ENCODE peak calls at places on chromosomes 6 and 20, in nine cellular contexts. Z is upper lobe of left lung, T is HepG2, K is neural progenitor cell, I is spleen, A is fibroblast of lung, M is hepatocyte, U is ascending aorta, S is ovary. L is an unnamed sample.

GRCh38 chr6:10355115-10355702 is 59.7 kb downstream of the TFAP2A start:
- DNase-seq in M (peak; percentile 20), K (no peak), I (no peak), S (no peak), Z (no peak), A (peak; percentile 6), U (no peak), T (no peak), L (no peak)

GRCh38 chr6:25709761-25710160 is 44.8 kb upstream of the SLC17A4 start:
- DNase-seq in U (no peak), M (no peak), S (no peak), I (no peak), K (no peak), A (no peak), Z (no peak), T (peak; percentile 6), L (no peak)

GRCh38 chr20:47703748-47704147 is 81.5 kb downstream of the SULF2 start:
- DNase-seq in A (peak; percentile 55), K (no peak), I (no peak), T (no peak), M (no peak), S (no peak), U (no peak), Z (no peak), L (no peak)

GRCh38 chr20:25699914-25700313 is 3.3 kb upstream of the ZNF337 start:
- DNase-seq in I (no peak), U (no peak), A (no peak), M (no peak), K (no peak), T (no peak), Z (no peak), S (no peak), L (no peak)

GRCh38 chr20:24890286-24890685 is 58.8 kb upstream of the CST7 start:
- DNase-seq in T (no peak), I (no peak), U (no peak), Z (no peak), S (no peak), K (no peak), M (no peak), A (no peak), L (no peak)

GRCh38 chr20:21430031-21430430 is 32.7 kb upstream of the NKX2-4 start:
- DNase-seq in M (no peak), I (no peak), T (no peak), U (no peak), Z (no peak), K (no peak), A (no peak), S (no peak), L (no peak)

GRCh38 chr6:57432162-57432561 is 114.7 kb downstream of the PRIM2 start:
- DNase-seq in M (no peak), A (peak; percentile 75), S (no peak), Z (no peak), U (no peak), I (no peak), T (peak; percentile 3), K (no peak), L (no peak)

GRCh38 chr6:11875325-11876109 is 96.9 kb upstream of the ADTRP start:
- DNase-seq in K (peak; percentile 66), A (no peak), U (no peak), T (no peak), M (no peak), Z (no peak), I (no peak), S (peak; percentile 52), L (no peak)

GRCh38 chr20:9996944-9997343 is 37.8 kb upstream of the ANKEF1 start:
- DNase-seq in U (no peak), M (no peak), K (no peak), S (no peak), A (peak; percentile 48), I (no peak), Z (no peak), T (no peak), L (no peak)

GRCh38 chr20:764255-764654 is 4.0 kb downstream of the SLC52A3 start:
- DNase-seq in M (no peak), T (no peak), I (no peak), A (no peak), U (no peak), K (no peak), S (no peak), Z (no peak), L (no peak)

GRCh38 chr6:34237722-34238506 is 1.2 kb downstream of the HMGA1 start:
- DNase-seq in T (peak; percentile 59), M (peak; percentile 71), A (no peak), I (peak; percentile 93), U (no peak), S (peak; percentile 55), Z (peak; percentile 93), K (peak; percentile 76), L (no peak)

GRCh38 chr6:101296184-101296583 is 97.3 kb upstream of the GRIK2 start:
- DNase-seq in S (no peak), T (no peak), K (no peak), Z (no peak), U (no peak), M (no peak), A (peak; percentile 34), I (no peak), L (no peak)

GRCh38 chr20:34736106-34736505 is 32.0 kb downstream of the TP53INP2 start:
- DNase-seq in Z (no peak), S (no peak), M (no peak), U (no peak), A (no peak), T (no peak), K (no peak), I (no peak), L (no peak)

GRCh38 chr6:157821342-157822033 is 1.6 kb upstream of the SNX9 start:
- DNase-seq in U (no peak), T (no peak), I (no peak), S (no peak), A (no peak), Z (no peak), K (no peak), M (no peak), L (no peak)
- H3K36me3 ChIP-seq in U (no peaks in the 10 kb centered on the region), T (no peaks in the 10 kb centered on the region), I (no peaks in the 10 kb centered on the region), S (no peaks in the 10 kb centered on the region), A (no peaks in the 10 kb centered on the region), Z (no peaks in the 10 kb centered on the region), K (no peaks in the 10 kb centered on the region), M (no peaks in the 10 kb centered on the region), L (no peaks in the 10 kb centered on the region)

GRCh38 chr6:16130932-16131387 is 2.1 kb downstream of the MYLIP start:
- DNase-seq in U (no peak), M (peak; percentile 76), S (no peak), Z (no peak), I (no peak), A (peak; percentile 84), K (peak; percentile 54), T (peak; percentile 72), L (no peak)

GRCh38 chr6:16128759-16129622 is at the start of gene MYLIP:
- DNase-seq in A (peak; percentile 86), K (peak; percentile 98), I (peak; percentile 99), T (peak; percentile 93), Z (peak; percentile 99), M (peak; percentile 99), S (peak; percentile 98), U (peak; percentile 92), L (peak; percentile 85)

GRCh38 chr6:16130437-16130891 is 1.6 kb downstream of the MYLIP start:
- DNase-seq in T (no peak), I (no peak), S (no peak), U (no peak), Z (no peak), M (peak; percentile 28), A (no peak), K (peak; percentile 10), L (no peak)

GRCh38 chr6:16127471-16127870 is 1.4 kb upstream of the MYLIP start:
- DNase-seq in T (no peak), I (no peak), A (no peak), S (no peak), Z (no peak), K (no peak), M (no peak), U (no peak), L (no peak)

DNA sequence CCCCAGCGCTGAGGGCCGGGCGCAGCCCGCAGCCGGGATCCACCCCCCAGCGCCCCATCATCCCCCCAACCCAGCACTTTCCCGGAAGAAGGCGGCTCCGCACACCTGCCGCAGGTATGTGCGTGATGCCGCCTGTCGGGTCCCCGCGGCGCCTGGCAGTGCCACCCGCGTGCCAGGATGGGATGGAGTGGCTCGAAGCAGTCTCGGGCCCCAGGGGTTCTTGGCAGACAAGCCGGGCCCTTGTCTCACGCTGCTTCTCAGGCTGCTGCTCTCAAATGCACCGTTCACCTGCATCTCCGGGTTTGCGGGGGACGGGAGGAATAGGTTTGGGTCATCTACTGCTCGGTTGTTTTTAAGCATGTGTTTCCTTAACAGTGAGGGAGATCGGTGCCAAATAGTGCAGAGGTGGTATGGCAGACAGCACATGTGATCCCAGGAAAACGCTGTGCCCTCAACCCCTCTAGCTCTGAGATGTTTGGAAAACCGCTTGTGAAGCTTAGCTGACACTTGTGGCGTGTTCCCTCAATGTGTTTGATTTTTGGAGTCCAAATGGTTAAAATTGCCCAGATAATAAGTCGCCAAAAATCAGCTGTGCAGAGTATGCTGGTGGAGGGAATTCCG is 847 bp downstream of the MYLIP start:
- DNase-seq in U (no peak), I (no peak), A (peak; percentile 9), T (no peak), S (no peak), K (peak; percentile 45), M (no peak), Z (no peak), L (no peak)
- TF ChIP-seq CTCF in U (no peak), I (no peak), A (no peak), T (no peak), S (no peak), K (no peak), M (no peak), Z (no peak), L (peak; percentile 1)

DNA sequence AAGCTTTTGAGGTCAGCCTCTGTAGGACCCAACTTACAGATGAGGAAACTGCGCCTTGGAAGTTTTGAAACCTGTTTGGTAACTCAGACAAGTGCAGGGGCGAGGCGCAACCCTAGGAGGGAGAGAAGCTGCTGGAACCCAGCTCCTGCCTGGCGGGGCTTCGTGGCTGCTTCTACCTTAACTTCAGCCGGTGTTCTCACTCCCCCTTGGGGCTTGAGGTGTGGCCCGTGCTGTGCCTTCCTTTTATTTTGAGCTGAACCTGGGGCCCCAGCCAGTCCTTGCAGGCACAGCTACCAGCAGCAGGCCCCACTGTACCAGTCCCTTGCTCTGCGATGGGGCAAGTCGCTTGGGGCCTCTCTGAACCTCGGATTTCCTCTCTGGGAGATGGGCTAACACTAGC is 12.0 kb downstream of the RBM38 start:
- DNase-seq in I (peak; percentile 73), M (no peak), U (no peak), K (no peak), S (peak; percentile 23), Z (no peak), A (no peak), T (no peak), L (no peak)
- H3K36me3 ChIP-seq in I (peaks cover 6% of the 10 kb centered on the region), M (no peaks in the 10 kb centered on the region), U (peaks cover 49% of the 10 kb centered on the region), K (no peaks in the 10 kb centered on the region), S (no peaks in the 10 kb centered on the region), Z (peaks cover 81% of the 10 kb centered on the region), A (peaks cover 9% of the 10 kb centered on the region), T (peaks cover 76% of the 10 kb centered on the region), L (peaks cover 13% of the 10 kb centered on the region)

DNA sequence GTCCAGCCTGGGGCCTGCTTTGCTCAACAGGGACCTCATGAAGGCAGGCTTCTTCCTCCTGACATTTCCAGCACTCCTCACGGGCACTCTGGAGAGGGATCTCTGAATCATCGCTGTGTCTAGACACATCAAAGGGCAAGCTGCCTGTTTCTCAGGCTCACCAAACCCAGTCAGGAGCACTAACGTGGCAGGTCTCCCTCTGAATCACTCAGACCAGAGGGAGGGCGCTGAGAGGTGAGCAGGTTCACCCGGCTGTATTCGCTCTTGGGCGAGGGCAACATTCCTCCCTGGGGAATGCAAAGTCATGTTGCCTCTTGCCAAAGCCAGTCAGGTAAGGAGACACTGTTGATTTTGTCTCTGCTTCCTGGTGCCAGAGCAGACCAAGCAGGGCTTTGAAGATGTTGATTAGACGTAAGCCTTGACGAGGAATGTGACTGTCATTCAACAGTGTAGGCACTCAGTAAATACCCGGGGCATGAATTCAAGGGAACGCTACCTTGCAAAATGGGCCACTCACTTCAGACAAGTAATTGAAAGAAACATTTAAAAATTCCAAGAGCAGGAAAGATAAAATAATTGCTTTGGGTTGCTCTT is 50.1 kb downstream of the CYP24A1 start:
- DNase-seq in Z (no peak), I (no peak), U (no peak), T (peak; percentile 100), M (peak; percentile 90), S (no peak), A (peak; percentile 99), K (peak; percentile 5), L (no peak)
- TF ChIP-seq CTCF in Z (no peak), I (no peak), U (no peak), T (peak; percentile 44), M (no peak), S (no peak), A (no peak), K (no peak), L (no peak)

L was measured in esophagus squamous epithelium.